ENCODE peak calls at places on chromosomes 12 and 14, in five cellular contexts. One of them, this sample, is unnamed.

GRCh38 chr12:124459852-124460645 is 107.4 kb downstream of the NCOR2 start:
- DNase-seq in GM12878: no peak
- DNase-seq in IMR-90: no peak
- DNase-seq in A549: no peak
- DNase-seq in K562: no peak
- DNase-seq in this sample: no peak

GRCh38 chr12:78209851-78210493 is 379.3 kb downstream of the NAV3 start:
- DNase-seq in K562: no peak
- DNase-seq in A549: no peak
- DNase-seq in IMR-90: peak
- DNase-seq in GM12878: no peak
- DNase-seq in this sample: no peak

GRCh38 chr12:95440401-95440800 is 33.6 kb upstream of the METAP2 start:
- DNase-seq in K562: peak
- DNase-seq in IMR-90: peak
- DNase-seq in A549: no peak
- DNase-seq in GM12878: no peak
- DNase-seq in this sample: no peak

GRCh38 chr12:106999444-106999843 is 12.5 kb upstream of the MTERF2 start:
- DNase-seq in K562: no peak
- DNase-seq in A549: no peak
- DNase-seq in IMR-90: no peak
- DNase-seq in GM12878: no peak
- DNase-seq in this sample: no peak

GRCh38 chr14:77872971-77873370 is 73.1 kb downstream of the ADCK1 start:
- DNase-seq in GM12878: no peak
- DNase-seq in A549: no peak
- DNase-seq in K562: no peak
- DNase-seq in IMR-90: no peak
- DNase-seq in this sample: no peak

GRCh38 chr14:58426819-58427288 is 477 bp downstream of the TIMM9 start:
- DNase-seq in GM12878: no peak
- DNase-seq in K562: peak
- DNase-seq in A549: peak
- DNase-seq in IMR-90: peak
- DNase-seq in this sample: peak

GRCh38 chr12:130791699-130792098 is 47.4 kb downstream of the STX2 start:
- DNase-seq in K562: no peak
- DNase-seq in GM12878: no peak
- DNase-seq in IMR-90: no peak
- DNase-seq in A549: no peak
- DNase-seq in this sample: no peak

GRCh38 chr12:46367351-46368029 is 5.1 kb downstream of the SLC38A2 start:
- DNase-seq in A549: no peak
- DNase-seq in K562: no peak
- DNase-seq in IMR-90: no peak
- DNase-seq in GM12878: no peak
- DNase-seq in this sample: no peak

GRCh38 chr14:52467515-52468266 is 84.6 kb downstream of the TXNDC16 start:
- DNase-seq in IMR-90: no peak
- DNase-seq in K562: no peak
- DNase-seq in GM12878: no peak
- DNase-seq in A549: no peak
- DNase-seq in this sample: no peak

GRCh38 chr12:93704122-93704521 is 26.9 kb downstream of the CRADD start:
- DNase-seq in IMR-90: no peak
- DNase-seq in A549: no peak
- DNase-seq in K562: no peak
- DNase-seq in GM12878: no peak
- DNase-seq in this sample: no peak

GRCh38 chr12:57583008-57583831 is 7.8 kb upstream of the PIP4K2C start:
- DNase-seq in GM12878: peak
- DNase-seq in A549: peak
- DNase-seq in IMR-90: peak
- DNase-seq in K562: peak
- DNase-seq in this sample: peak

GRCh38 chr12:4119157-4119761 is 154.3 kb upstream of the CCND2 start:
- DNase-seq in A549: no peak
- DNase-seq in K562: no peak
- DNase-seq in IMR-90: no peak
- DNase-seq in GM12878: peak
- DNase-seq in this sample: no peak

GRCh38 chr12:116303076-116303465 is 25.6 kb upstream of the MED13L start:
- DNase-seq in K562: peak
- DNase-seq in A549: no peak
- DNase-seq in GM12878: no peak
- DNase-seq in IMR-90: no peak
- DNase-seq in this sample: no peak

GRCh38 chr14:50312734-50313054 is 570 bp downstream of the DMAC2L start:
- DNase-seq in GM12878: no peak
- DNase-seq in IMR-90: no peak
- DNase-seq in A549: no peak
- DNase-seq in K562: no peak
- DNase-seq in this sample: no peak

GRCh38 chr12:27787559-27787958 is 7.5 kb upstream of the MANSC4 start:
- DNase-seq in GM12878: no peak
- DNase-seq in K562: no peak
- DNase-seq in A549: no peak
- DNase-seq in IMR-90: peak
- DNase-seq in this sample: no peak

GRCh38 chr12:11863478-11863906 is 207.2 kb upstream of the BCL2L14 start:
- DNase-seq in K562: no peak
- DNase-seq in IMR-90: no peak
- DNase-seq in GM12878: no peak
- DNase-seq in A549: no peak
- DNase-seq in this sample: peak

GRCh38 chr14:23362200-23362599 is 2.8 kb downstream of the EFS start:
- DNase-seq in K562: peak
- DNase-seq in GM12878: no peak
- DNase-seq in IMR-90: peak
- DNase-seq in A549: no peak
- DNase-seq in this sample: no peak

GRCh38 chr12:83945871-83946270 is 966.7 kb downstream of the SLC6A15 start:
- DNase-seq in IMR-90: peak
- DNase-seq in GM12878: no peak
- DNase-seq in A549: peak
- DNase-seq in K562: no peak
- DNase-seq in this sample: no peak

GRCh38 chr12:101111441-101111840 is 98.6 kb downstream of the SLC5A8 start:
- DNase-seq in A549: no peak
- DNase-seq in K562: no peak
- DNase-seq in GM12878: no peak
- DNase-seq in IMR-90: no peak
- DNase-seq in this sample: no peak

GRCh38 chr12:77847665-77848431 is 17.2 kb downstream of the NAV3 start:
- DNase-seq in IMR-90: peak
- DNase-seq in A549: no peak
- DNase-seq in GM12878: peak
- DNase-seq in K562: no peak
- DNase-seq in this sample: no peak

GRCh38 chr14:22994762-22995275 is 12.5 kb upstream of the AJUBA start:
- DNase-seq in A549: peak
- DNase-seq in GM12878: no peak
- DNase-seq in IMR-90: peak
- DNase-seq in K562: peak
- DNase-seq in this sample: peak

GRCh38 chr12:64522316-64522715 is 70.4 kb downstream of the TBK1 start:
- DNase-seq in A549: no peak
- DNase-seq in GM12878: no peak
- DNase-seq in IMR-90: peak
- DNase-seq in K562: no peak
- DNase-seq in this sample: no peak

GRCh38 chr12:129614221-129614885 is 289.5 kb downstream of the TMEM132D start:
- DNase-seq in K562: no peak
- DNase-seq in A549: no peak
- DNase-seq in GM12878: no peak
- DNase-seq in IMR-90: no peak
- DNase-seq in this sample: no peak

GRCh38 chr14:67957925-67958324 is 138.3 kb downstream of the RAD51B start:
- DNase-seq in A549: no peak
- DNase-seq in K562: no peak
- DNase-seq in GM12878: no peak
- DNase-seq in IMR-90: no peak
- DNase-seq in this sample: no peak

GRCh38 chr12:103908877-103909276 is 21.3 kb upstream of the HSP90B1 start:
- DNase-seq in A549: no peak
- DNase-seq in GM12878: no peak
- DNase-seq in K562: no peak
- DNase-seq in IMR-90: peak
- DNase-seq in this sample: no peak

GRCh38 chr12:115867854-115868253 is 409.6 kb downstream of the MED13L start:
- DNase-seq in IMR-90: no peak
- DNase-seq in A549: no peak
- DNase-seq in K562: no peak
- DNase-seq in GM12878: no peak
- DNase-seq in this sample: no peak

GRCh38 chr12:88145567-88146347 is 3.6 kb downstream of the TMTC3 start:
- DNase-seq in IMR-90: no peak
- DNase-seq in GM12878: no peak
- DNase-seq in A549: no peak
- DNase-seq in K562: no peak
- DNase-seq in this sample: no peak
- TF ChIP-seq RCOR1 in IMR-90: no peak
- TF ChIP-seq RCOR1 in GM12878: no peak
- TF ChIP-seq RCOR1 in A549: no peak
- TF ChIP-seq RCOR1 in K562: no peak
- TF ChIP-seq RCOR1 in this sample: no peak

GRCh38 chr14:49212721-49213120 is 373.5 kb downstream of the RPS29 start:
- DNase-seq in A549: no peak
- DNase-seq in K562: no peak
- DNase-seq in GM12878: no peak
- DNase-seq in IMR-90: no peak
- DNase-seq in this sample: no peak

GRCh38 chr14:49220492-49220891 is 365.7 kb downstream of the RPS29 start:
- DNase-seq in K562: no peak
- DNase-seq in GM12878: no peak
- DNase-seq in A549: no peak
- DNase-seq in IMR-90: no peak
- DNase-seq in this sample: no peak

GRCh38 chr14:49218436-49219092 is 367.6 kb downstream of the RPS29 start:
- DNase-seq in K562: no peak
- DNase-seq in GM12878: no peak
- DNase-seq in IMR-90: no peak
- DNase-seq in A549: no peak
- DNase-seq in this sample: no peak
- TF ChIP-seq RCOR1 in K562: no peak
- TF ChIP-seq RCOR1 in GM12878: no peak
- TF ChIP-seq RCOR1 in IMR-90: no peak
- TF ChIP-seq RCOR1 in A549: no peak
- TF ChIP-seq RCOR1 in this sample: no peak

DNA sequence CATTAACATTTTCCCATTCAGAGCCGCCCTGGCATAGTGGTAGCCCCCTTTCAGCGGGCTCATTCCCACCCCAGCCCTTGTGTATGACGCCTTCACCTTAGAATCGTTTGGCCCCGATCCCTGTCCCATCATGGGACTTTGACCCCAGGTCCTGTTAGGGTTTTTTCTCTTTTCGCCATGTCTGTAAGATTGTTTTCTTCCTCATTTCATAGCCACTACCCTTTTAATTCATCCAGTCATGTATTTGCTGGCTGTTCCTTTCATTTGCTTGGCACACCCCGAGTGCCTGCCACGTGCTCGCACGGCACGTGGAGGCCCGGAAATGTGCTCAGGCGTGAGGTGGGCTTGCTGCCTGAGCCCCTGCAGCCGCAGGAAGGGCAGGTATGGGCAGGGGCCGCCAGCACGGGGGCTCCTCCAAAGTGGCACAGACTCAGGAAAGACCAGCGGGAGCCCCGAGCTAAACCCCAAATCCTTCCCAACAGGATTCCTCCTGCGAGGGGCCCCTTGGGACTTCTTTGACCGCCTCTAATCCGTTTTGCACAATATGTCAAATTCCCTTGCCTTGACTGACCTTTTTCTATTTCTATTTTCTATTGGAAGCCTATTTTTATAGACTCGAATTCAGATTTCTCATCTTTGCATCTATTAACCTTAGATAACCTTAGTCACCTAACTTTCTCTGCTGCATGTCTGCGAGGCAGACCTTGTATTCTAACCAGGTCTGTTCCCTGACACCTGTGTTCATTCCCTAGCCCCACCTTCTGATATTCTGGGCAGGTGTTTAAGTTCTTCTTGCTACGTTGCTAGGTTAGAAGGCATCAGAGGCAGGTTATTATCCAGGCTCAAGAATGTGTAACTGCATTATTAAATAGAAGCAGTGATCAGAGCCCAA is 114.8 kb downstream of the EML1 start:
- DNase-seq in IMR-90: no peak
- DNase-seq in A549: no peak
- DNase-seq in GM12878: no peak
- DNase-seq in K562: no peak
- DNase-seq in this sample: no peak
- TF ChIP-seq RCOR1 in IMR-90: no peak
- TF ChIP-seq RCOR1 in A549: no peak
- TF ChIP-seq RCOR1 in GM12878: no peak
- TF ChIP-seq RCOR1 in K562: no peak
- TF ChIP-seq RCOR1 in this sample: no peak

GRCh38 chr12:91317324-91317723 is 134.7 kb upstream of the DCN start:
- DNase-seq in IMR-90: no peak
- DNase-seq in K562: no peak
- DNase-seq in GM12878: no peak
- DNase-seq in A549: no peak
- DNase-seq in this sample: no peak
- TF ChIP-seq RCOR1 in IMR-90: no peak
- TF ChIP-seq RCOR1 in K562: no peak
- TF ChIP-seq RCOR1 in GM12878: no peak
- TF ChIP-seq RCOR1 in A549: no peak
- TF ChIP-seq RCOR1 in this sample: no peak

GRCh38 chr14:88025350-88025749 is 20.4 kb downstream of the GPR65 start:
- DNase-seq in K562: peak
- DNase-seq in IMR-90: no peak
- DNase-seq in A549: no peak
- DNase-seq in GM12878: no peak
- DNase-seq in this sample: no peak

GRCh38 chr14:88029500-88029899 is 24.6 kb downstream of the GPR65 start:
- DNase-seq in GM12878: no peak
- DNase-seq in K562: no peak
- DNase-seq in A549: no peak
- DNase-seq in IMR-90: no peak
- DNase-seq in this sample: no peak

GRCh38 chr14:88023658-88024187 is 18.8 kb downstream of the GPR65 start:
- DNase-seq in A549: no peak
- DNase-seq in K562: peak
- DNase-seq in GM12878: no peak
- DNase-seq in IMR-90: no peak
- DNase-seq in this sample: no peak

GRCh38 chr14:88030079-88030478 is 25.1 kb downstream of the GPR65 start:
- DNase-seq in IMR-90: no peak
- DNase-seq in K562: no peak
- DNase-seq in A549: no peak
- DNase-seq in GM12878: no peak
- DNase-seq in this sample: no peak

GRCh38 chr14:88026890-88027289 is 22.0 kb downstream of the GPR65 start:
- DNase-seq in A549: no peak
- DNase-seq in IMR-90: no peak
- DNase-seq in GM12878: no peak
- DNase-seq in K562: no peak
- DNase-seq in this sample: no peak
- TF ChIP-seq RCOR1 in A549: no peak
- TF ChIP-seq RCOR1 in IMR-90: no peak
- TF ChIP-seq RCOR1 in GM12878: no peak
- TF ChIP-seq RCOR1 in K562: no peak
- TF ChIP-seq RCOR1 in this sample: no peak

GRCh38 chr14:97491697-97492096 is 694.5 kb downstream of the VRK1 start:
- DNase-seq in K562: no peak
- DNase-seq in IMR-90: no peak
- DNase-seq in A549: no peak
- DNase-seq in GM12878: no peak
- DNase-seq in this sample: no peak
- TF ChIP-seq RCOR1 in K562: no peak
- TF ChIP-seq RCOR1 in IMR-90: no peak
- TF ChIP-seq RCOR1 in A549: no peak
- TF ChIP-seq RCOR1 in GM12878: no peak
- TF ChIP-seq RCOR1 in this sample: no peak

This sample was measured in SK-N-SH.